ENCODE peak calls at places on chromosomes 11 and 22, in four cellular contexts. M is GM12891, E is K562, N is HL-60. C is an unnamed sample.

GRCh38 chr11:112961751-112962747 is 829 bp downstream of the NCAM1 start:
- DNase-seq in N (no peak), E (no peak), M (peak; percentile 10), C (no peak)

GRCh38 chr11:78420796-78421209 is 3.2 kb upstream of the GAB2 start:
- DNase-seq in N (peak; percentile 43), M (no peak), E (no peak), C (no peak)

GRCh38 chr22:17707526-17707925 is 66.7 kb downstream of the BID start:
- DNase-seq in M (no peak), E (no peak), N (no peak), C (no peak)

GRCh38 chr11:34809191-34810106 is 106.7 kb downstream of the APIP start:
- DNase-seq in E (peak; percentile 89), M (no peak), N (no peak), C (no peak)

GRCh38 chr11:1053121-1053901 is 16.8 kb upstream of the MUC6 start:
- DNase-seq in M (no peak), E (peak; percentile 34), N (no peak), C (no peak)

GRCh38 chr11:128686045-128686741 is 7.7 kb upstream of the FLI1 start:
- DNase-seq in M (peak; percentile 24), N (peak; percentile 28), E (no peak), C (no peak)

GRCh38 chr22:49937758-49938564 is 19.5 kb downstream of the CRELD2 start:
- DNase-seq in E (no peak), M (no peak), N (no peak), C (no peak)

GRCh38 chr22:45240137-45240809 is 421 bp downstream of the KIAA0930 start:
- DNase-seq in M (no peak), E (no peak), N (peak; percentile 43), C (no peak)

DNA sequence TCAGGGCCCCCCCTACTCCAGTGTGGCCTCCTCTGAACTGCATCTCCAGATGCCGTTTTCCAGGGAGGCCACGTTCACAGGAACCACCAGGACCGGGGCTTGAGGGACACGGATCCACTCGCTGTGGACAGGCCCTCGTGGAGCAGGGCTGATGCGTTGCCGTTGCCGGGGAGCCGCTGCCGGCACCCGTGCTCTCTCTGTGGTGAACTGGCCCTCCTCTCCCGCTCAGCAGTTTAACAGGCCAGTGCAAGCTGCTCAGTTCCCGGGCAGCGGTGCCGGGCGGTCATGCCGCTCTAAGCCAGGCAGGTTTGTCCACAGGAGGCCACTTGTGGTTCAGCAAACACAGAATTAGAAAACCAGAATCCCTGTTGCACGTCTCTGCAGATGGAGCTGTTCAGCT is 301.6 kb downstream of the TBC1D22A start:
- DNase-seq in M (no peak), E (no peak), N (no peak), C (no peak)
- TF ChIP-seq SPI1 in M (no peak), E (no peak), N (no peak), C (no peak)

DNA sequence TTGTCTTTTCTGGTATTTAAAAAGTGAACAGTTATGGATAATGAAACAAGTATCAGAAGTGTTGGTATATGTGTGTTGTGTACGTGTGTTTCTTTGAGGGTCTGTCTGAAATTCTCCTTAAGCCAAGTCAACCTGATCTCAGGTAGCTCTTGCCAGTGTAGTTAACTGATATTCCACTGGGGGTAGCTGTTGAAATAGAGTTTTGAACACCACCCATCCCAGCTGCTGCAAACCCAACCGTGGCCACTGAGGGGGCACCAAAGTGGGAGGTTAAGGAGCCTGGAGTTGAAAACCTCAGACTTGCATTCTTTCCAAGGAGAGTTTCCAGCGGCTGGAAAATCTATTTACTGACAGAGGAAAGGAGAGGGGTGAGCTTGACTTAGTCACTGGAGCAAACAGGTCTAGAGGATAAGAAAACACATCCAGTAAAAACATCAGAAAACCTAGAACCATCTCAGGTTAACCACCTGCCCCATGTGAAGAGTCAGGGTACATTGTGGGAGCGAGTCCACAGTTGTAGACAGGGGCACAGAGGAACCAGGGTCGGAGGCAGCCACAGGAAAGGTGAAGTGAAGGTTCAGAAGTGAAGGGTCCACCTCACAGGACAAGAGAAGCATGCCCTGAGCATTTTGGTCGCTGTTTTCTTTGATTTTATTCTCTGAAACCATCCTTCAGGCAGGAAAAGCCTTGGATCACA is 8.8 kb upstream of the CUL5 start:
- DNase-seq in E (peak; percentile 80), N (peak; percentile 41), M (peak; percentile 47), C (peak; percentile 11)
- TF ChIP-seq SPI1 in E (no peak), N (no peak), M (no peak), C (no peak)

DNA sequence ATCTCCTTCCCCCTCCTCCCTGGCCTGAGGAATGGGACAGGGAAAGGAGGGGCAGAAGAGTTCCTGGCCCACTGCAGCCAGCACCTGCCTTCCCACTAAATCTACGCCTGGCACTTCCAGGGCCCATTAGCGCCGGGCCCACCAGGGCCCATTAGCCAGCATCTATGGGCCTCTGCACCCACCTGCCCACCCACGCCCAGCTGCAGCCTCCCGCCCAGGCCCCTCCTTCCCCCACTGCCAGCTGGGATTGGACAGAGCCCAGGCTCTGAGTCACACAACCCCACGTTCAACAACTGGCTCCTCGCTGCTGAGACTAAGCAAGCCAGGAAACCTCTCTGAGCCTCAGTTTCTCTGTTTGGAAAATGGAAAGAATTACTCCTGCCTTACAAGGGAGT is 48.7 kb downstream of the CYTH4 start:
- DNase-seq in M (no peak), E (no peak), N (no peak), C (no peak)
- TF ChIP-seq SPI1 in M (no peak), E (no peak), N (no peak), C (no peak)

DNA sequence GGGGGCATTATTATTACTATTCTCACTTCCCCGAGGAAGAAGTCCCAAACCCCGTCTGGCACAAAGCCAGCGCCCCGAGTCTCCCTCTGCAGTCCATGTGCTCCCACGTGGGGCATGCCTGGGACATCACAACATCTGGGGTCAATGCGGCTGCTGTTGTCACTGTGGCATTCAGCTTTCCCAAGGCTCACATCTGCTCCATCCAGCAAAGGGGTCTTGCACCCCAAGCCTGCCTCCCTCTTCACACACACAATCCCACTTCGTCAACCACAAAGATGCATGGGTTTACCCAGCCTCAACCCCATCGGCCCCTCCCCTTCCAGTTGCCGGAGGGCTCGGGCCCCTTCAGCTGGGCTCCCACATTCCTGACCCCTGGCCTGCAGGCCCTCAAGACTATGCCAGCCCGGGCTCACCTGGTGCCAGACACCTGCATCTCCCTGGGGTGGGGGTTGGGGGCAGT is 23.5 kb upstream of the RTN4R start:
- DNase-seq in E (no peak), M (no peak), N (no peak), C (no peak)
- TF ChIP-seq SPI1 in E (no peak), M (no peak), N (no peak), C (no peak)

GRCh38 chr11:18243783-18244362 is 4.6 kb downstream of the SAA2 start:
- DNase-seq in E (peak; percentile 80), M (no peak), N (peak; percentile 77), C (peak; percentile 54)

GRCh38 chr11:18253222-18253621 is 4.8 kb upstream of the SAA2 start:
- DNase-seq in M (no peak), N (no peak), E (no peak), C (no peak)

GRCh38 chr11:18245396-18245795 is 3.1 kb downstream of the SAA2 start:
- DNase-seq in E (no peak), M (no peak), N (no peak), C (no peak)

GRCh38 chr11:18253778-18254338 is 5.4 kb upstream of the SAA2 start:
- DNase-seq in N (no peak), E (no peak), M (no peak), C (no peak)

GRCh38 chr11:18248561-18248960 is at the start of gene SAA2:
- DNase-seq in N (no peak), M (no peak), E (no peak), C (no peak)
- TF ChIP-seq SPI1 in N (no peak), M (no peak), E (no peak), C (no peak)

C was measured in GM12878.